ENCODE peak calls at places on chromosomes 11 and 22, in four cellular contexts. L, H, Y and K are unnamed samples.

GRCh38 chr22:31876156-31877035 is 67.9 kb upstream of the YWHAH start:
- DNase-seq in H (peak; percentile 76), Y (peak; percentile 18), L (no peak), K (no peak)

GRCh38 chr11:22466809-22467208 is 128.6 kb downstream of the SLC17A6 start:
- DNase-seq in H (peak; percentile 89), L (no peak), Y (peak; percentile 68), K (no peak)

GRCh38 chr11:99325807-99326206 is 305.1 kb downstream of the CNTN5 start:
- DNase-seq in L (no peak), H (peak; percentile 29), Y (no peak), K (no peak)

GRCh38 chr11:61345170-61345610 is 12.2 kb downstream of the TKFC start:
- DNase-seq in Y (no peak), L (no peak), H (no peak), K (no peak)

GRCh38 chr11:62574363-62575057 is 819 bp upstream of the EEF1G start:
- DNase-seq in H (no peak), L (peak; percentile 37), Y (no peak), K (no peak)

GRCh38 chr11:86151188-86152005 is 82.5 kb upstream of the PICALM start:
- DNase-seq in Y (no peak), L (no peak), H (no peak), K (no peak)

GRCh38 chr11:32255876-32256275 is 165.0 kb downstream of the RCN1 start:
- DNase-seq in L (no peak), H (no peak), Y (no peak), K (no peak)

GRCh38 chr11:2471804-2472096 is 26.9 kb downstream of the KCNQ1 start:
- DNase-seq in L (no peak), H (no peak), Y (no peak), K (no peak)

GRCh38 chr11:92295175-92296137 is 70.8 kb downstream of the FAT3 start:
- DNase-seq in Y (no peak), H (no peak), L (no peak), K (no peak)

GRCh38 chr22:49956418-49956770 is 4.2 kb upstream of the PIM3 start:
- DNase-seq in H (no peak), Y (no peak), L (no peak), K (no peak)

GRCh38 chr11:62671604-62672528 is at the start of the genes LBHD1 and UQCC3:
- DNase-seq in H (no peak), L (peak; percentile 57), Y (no peak), K (peak; percentile 61)

GRCh38 chr11:120974466-120974865 is 49.4 kb upstream of the TBCEL start:
- DNase-seq in H (no peak), L (no peak), Y (no peak), K (no peak)

GRCh38 chr11:94669032-94669431 is 99.1 kb upstream of the AMOTL1 start:
- DNase-seq in L (no peak), Y (no peak), H (no peak), K (no peak)

GRCh38 chr11:25769287-25769686 is 562.6 kb upstream of the ANO3 start:
- DNase-seq in Y (no peak), L (no peak), H (no peak), K (no peak)

DNA sequence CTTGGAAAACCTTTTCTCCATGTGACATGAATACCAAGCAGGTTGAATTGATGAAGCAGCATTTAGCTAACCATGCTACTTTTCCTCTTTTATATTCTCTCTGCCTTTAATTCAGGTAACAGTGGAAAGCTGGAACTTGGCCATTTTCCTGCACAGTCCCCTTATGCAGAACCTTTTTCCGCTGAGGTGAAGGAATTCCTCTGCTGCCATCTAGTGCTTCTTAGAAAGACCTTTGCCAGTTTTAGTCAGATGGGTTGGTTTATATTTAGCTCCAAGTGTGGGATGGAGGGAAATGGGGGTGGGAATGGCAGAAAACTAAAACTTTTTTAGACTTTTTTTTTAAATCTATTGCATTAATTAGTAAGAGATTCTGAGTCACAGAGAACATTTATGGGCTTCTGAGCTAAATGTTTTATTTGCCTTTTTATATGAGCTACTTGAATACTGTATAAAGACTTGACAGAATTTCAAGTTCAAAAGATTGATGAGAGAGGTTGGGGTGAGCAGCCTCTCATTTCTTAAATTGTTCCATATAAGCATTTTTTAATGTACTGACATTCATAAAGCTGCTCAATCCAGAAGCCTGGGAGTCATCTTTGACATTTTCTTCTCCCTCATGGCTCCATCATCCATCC is 153.9 kb upstream of the ZC3H12C start:
- DNase-seq in H (peak; percentile 65), Y (peak; percentile 4), L (no peak), K (no peak)
- TF ChIP-seq CTCF in H (peak; percentile 72), Y (peak; percentile 56), L (peak; percentile 44), K (no peak)

GRCh38 chr22:43050995-43051394 is 36.0 kb upstream of the PACSIN2 start:
- DNase-seq in H (no peak), L (no peak), Y (no peak), K (no peak)
- TF ChIP-seq CTCF in H (no peak), L (no peak), Y (no peak), K (no peak)

DNA sequence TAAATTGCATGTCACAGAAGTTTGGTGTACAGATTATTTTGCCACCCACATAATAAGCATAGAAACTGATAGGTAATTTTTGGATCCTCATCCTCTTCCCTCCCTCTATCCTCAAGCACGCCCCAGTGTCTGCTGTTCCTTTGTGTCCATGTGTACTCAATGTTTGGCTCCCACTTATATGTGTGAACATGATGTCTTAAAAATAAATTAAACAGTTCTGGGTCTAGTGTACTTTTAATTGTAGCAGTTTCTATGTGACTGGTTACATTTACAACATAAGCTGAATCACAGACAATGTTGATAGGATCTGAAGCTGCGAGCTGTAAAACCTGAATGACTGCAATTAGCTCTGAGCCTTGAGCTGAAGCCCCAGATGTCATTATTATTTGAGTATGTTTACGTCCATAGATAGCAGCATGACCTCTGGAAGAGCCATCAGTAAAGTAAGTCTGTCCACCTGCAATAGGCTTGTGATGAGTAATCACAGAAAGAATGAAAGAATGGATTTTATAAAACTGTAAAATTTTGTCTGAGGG is 29.7 kb downstream of the OR10A6 start:
- DNase-seq in H (no peak), L (no peak), Y (no peak), K (no peak)
- TF ChIP-seq CTCF in H (no peak), L (no peak), Y (no peak), K (no peak)

GRCh38 chr22:16933274-16933923 is 74.6 kb downstream of the GAB4 start:
- DNase-seq in Y (no peak), L (no peak), H (no peak), K (no peak)

GRCh38 chr22:16936625-16937024 is 71.4 kb downstream of the GAB4 start:
- DNase-seq in L (no peak), H (no peak), Y (no peak), K (no peak)

GRCh38 chr22:16933924-16934282 is 74.1 kb downstream of the GAB4 start:
- DNase-seq in H (no peak), Y (no peak), L (no peak), K (no peak)

GRCh38 chr22:16935209-16935608 is 72.8 kb downstream of the GAB4 start:
- DNase-seq in H (no peak), L (no peak), Y (no peak), K (no peak)

DNA sequence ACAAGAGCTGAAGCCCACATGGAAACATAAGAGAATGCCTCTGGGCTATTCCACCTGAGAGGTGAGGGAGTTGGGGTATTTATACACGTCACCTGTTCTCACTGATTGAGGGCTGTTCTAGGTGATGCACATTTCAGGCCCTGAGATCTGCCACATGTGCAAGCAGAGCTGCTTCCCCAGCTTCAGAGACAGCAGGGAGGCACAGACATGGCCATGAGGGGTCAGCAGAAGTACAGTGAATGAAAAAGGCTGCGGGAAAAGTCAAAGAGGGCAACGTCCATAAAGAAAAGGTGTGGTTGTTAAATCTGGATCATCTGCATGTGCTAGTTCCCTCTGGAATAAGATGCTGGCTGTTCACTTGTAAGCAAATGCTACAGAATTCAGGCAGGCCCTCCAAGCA is 75.4 kb downstream of the GAB4 start:
- DNase-seq in L (no peak), H (no peak), Y (no peak), K (no peak)
- TF ChIP-seq CTCF in L (no peak), H (no peak), Y (peak; percentile 9), K (no peak)

GRCh38 chr22:36510966-36511881 is 4.4 kb upstream of the FOXRED2 start:
- DNase-seq in L (no peak), H (no peak), Y (no peak), K (no peak)
- TF ChIP-seq CTCF in L (peak; percentile 43), H (peak; percentile 76), Y (peak; percentile 72), K (no peak)